ENCODE peak calls at places on chromosomes 1 and 21, in seven cellular contexts. D is CD8-positive, alpha-beta memory T cell; E is H7; Z is bronchial epithelial cell; H is NT2/D1; K is mammary epithelial cell; T is A673. J is an unnamed sample.

GRCh38 chr1:208919371-208919770 is 664.1 kb upstream of the CAMK1G start:
- DNase-seq in D (no peak), E (no peak), Z (peak; percentile 91), H (no peak), K (peak; percentile 41), T (no peak), J (no peak)

GRCh38 chr1:38117444-38117887 is 70.9 kb upstream of the POU3F1 start:
- DNase-seq in D (no peak), E (peak; percentile 36), Z (peak; percentile 88), H (no peak), K (peak; percentile 88), T (no peak), J (no peak)

GRCh38 chr1:150168960-150169565 is 19.3 kb downstream of the PLEKHO1 start:
- DNase-seq in D (peak; percentile 71), E (peak; percentile 88), Z (peak; percentile 37), H (no peak), K (peak; percentile 24), T (peak; percentile 61), J (no peak)

GRCh38 chr1:36464605-36465393 is 615 bp upstream of the MRPS15 start:
- DNase-seq in D (no peak), E (peak; percentile 89), Z (peak; percentile 29), H (no peak), K (no peak), T (no peak), J (no peak)

GRCh38 chr1:110976089-110976488 is 12.4 kb upstream of the LRIF1 start:
- DNase-seq in D (no peak), E (no peak), Z (no peak), H (no peak), K (no peak), T (no peak), J (no peak)

GRCh38 chr1:220012259-220012658 is 34.0 kb downstream of the EPRS1 start:
- DNase-seq in D (no peak), E (no peak), Z (no peak), H (no peak), K (no peak), T (no peak), J (no peak)

GRCh38 chr1:164137273-164137947 is 421.6 kb upstream of the PBX1 start:
- DNase-seq in D (no peak), E (no peak), Z (no peak), H (no peak), K (no peak), T (no peak), J (no peak)

GRCh38 chr1:44576456-44577150 is 97.7 kb downstream of the TMEM53 start:
- DNase-seq in D (no peak), E (peak; percentile 70), Z (peak; percentile 77), H (no peak), K (no peak), T (no peak), J (no peak)

GRCh38 chr1:206690516-206690915 is 5.8 kb downstream of the MAPKAPK2 start:
- DNase-seq in D (no peak), E (no peak), Z (no peak), H (no peak), K (no peak), T (no peak), J (no peak)

GRCh38 chr1:184145083-184145482 is 93.6 kb downstream of the TSEN15 start:
- DNase-seq in D (no peak), E (no peak), Z (no peak), H (no peak), K (no peak), T (no peak), J (no peak)

GRCh38 chr1:60296794-60297193 is 223.2 kb upstream of the C1orf87 start:
- DNase-seq in D (no peak), E (no peak), Z (no peak), H (no peak), K (no peak), T (no peak), J (no peak)

GRCh38 chr1:155740995-155741394 is 52.1 kb downstream of the DAP3 start:
- DNase-seq in D (no peak), E (no peak), Z (no peak), H (no peak), K (no peak), T (no peak), J (no peak)

GRCh38 chr21:46325073-46325912 is 1.3 kb downstream of the PCNT start:
- DNase-seq in D (peak; percentile 54), E (peak; percentile 92), Z (peak; percentile 50), H (peak; percentile 75), K (peak; percentile 54), T (peak; percentile 74), J (no peak)

GRCh38 chr1:87878873-87879272 is 550.2 kb downstream of the LMO4 start:
- DNase-seq in D (no peak), E (no peak), Z (no peak), H (no peak), K (no peak), T (peak; percentile 49), J (peak; percentile 51)

GRCh38 chr1:114274621-114275317 is 121.1 kb upstream of the SYT6 start:
- DNase-seq in D (no peak), E (no peak), Z (no peak), H (no peak), K (no peak), T (no peak), J (no peak)

GRCh38 chr1:15152318-15153183 is 996 bp upstream of the TMEM51 start:
- DNase-seq in D (no peak), E (peak; percentile 89), Z (peak; percentile 85), H (peak; percentile 15), K (peak; percentile 89), T (peak; percentile 84), J (no peak)

GRCh38 chr1:76198452-76198851 is 123.9 kb downstream of the ST6GALNAC3 start:
- DNase-seq in D (no peak), E (no peak), Z (no peak), H (no peak), K (no peak), T (peak; percentile 2), J (no peak)

GRCh38 chr1:241707442-241707841 is 55.4 kb downstream of the WDR64 start:
- DNase-seq in D (no peak), E (no peak), Z (no peak), H (no peak), K (no peak), T (no peak), J (no peak)

GRCh38 chr1:19338323-19338762 is 26.2 kb downstream of the SLC66A1 start:
- DNase-seq in D (no peak), E (peak; percentile 93), Z (no peak), H (peak; percentile 16), K (peak; percentile 41), T (no peak), J (no peak)

GRCh38 chr1:48677306-48678287 is 99.1 kb downstream of the BEND5 start:
- DNase-seq in D (no peak), E (peak; percentile 76), Z (peak; percentile 50), H (peak; percentile 68), K (peak; percentile 49), T (peak; percentile 73), J (peak; percentile 14)

GRCh38 chr1:36910281-36910725 is 124.0 kb downstream of the GRIK3 start:
- DNase-seq in D (no peak), E (no peak), Z (no peak), H (no peak), K (no peak), T (no peak), J (no peak)

DNA sequence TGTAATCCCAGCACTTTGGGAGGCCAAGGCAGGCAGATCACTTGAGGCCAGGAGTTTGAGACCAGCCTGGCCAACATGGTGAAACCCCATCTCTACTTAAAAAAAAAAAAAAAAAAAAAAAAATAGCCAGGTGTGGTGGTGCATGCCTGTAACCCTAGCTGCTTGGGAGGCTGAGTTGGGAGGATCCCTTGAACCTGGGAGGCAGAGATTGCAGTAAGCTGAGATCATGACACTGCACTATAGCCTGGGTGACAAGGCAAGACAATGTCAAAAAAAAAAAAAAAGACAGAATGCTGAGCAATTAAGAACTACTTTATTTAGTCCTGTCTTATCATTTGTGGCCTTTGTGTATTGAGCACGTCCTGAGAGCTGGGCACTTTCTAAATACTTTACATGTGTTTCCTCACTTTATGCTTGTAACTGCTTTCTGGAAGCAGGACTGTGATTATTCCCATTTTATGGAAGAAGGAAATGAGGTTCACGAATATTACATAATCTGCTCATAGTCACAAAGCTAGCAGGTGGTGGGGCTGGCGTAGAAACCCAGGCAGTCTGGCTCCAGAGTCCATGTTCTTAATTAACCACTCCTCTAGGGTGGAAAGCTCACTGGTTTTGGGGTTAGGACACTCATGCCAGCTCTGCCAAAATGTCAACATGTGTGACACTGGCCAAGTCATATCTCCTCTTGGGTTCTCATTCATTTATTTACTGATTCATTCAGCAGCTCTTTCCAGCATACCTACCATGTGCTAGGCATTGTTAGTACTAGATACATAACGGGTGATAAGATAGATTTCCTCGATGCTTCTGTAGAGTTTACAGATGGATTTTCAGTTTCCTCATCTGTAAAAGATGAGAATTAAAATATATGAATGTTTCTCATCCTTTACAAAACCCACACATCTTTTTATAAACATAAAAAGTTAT is 57.7 kb downstream of the DDR2 start:
- DNase-seq in D (no peak), E (no peak), Z (peak; percentile 41), H (no peak), K (no peak), T (peak; percentile 41), J (no peak)
- H3K4me3 ChIP-seq in D (no peak overlapping the region), E (no peak overlapping the region), Z (no peak overlapping the region), H (no peak overlapping the region), K (no peak overlapping the region), T (no peak overlapping the region), J (no peak overlapping the region)

GRCh38 chr1:154406572-154406879 is 1.4 kb downstream of the IL6R start:
- DNase-seq in D (no peak), E (no peak), Z (no peak), H (no peak), K (no peak), T (no peak), J (no peak)
- H3K4me3 ChIP-seq in D (peak overlapping the region; percentile 67), E (no peak overlapping the region), Z (peak overlapping the region; percentile 97), H (no peak overlapping the region), K (peak overlapping the region; percentile 91), T (peak overlapping the region; percentile 50), J (peak overlapping the region; percentile 65)

DNA sequence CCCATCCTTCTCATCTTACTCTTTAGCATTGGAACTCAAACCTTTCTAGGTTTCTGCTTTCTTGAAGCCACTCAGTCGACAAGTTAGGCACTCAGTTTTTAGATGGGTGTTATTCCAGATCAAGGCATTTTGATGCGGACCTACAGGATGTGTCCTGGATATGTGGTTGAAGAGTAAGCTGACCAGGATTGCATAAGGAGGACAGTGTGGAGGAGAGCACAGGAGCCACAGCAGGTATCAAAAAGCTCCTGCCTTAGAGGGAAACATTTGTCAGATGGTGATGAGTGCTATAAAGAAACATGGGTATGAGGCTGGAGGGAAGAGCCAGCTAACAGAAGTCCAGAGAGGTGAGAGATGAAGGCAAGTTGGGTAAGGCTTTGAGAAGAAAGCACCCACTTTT is 33.9 kb upstream of the OPRD1 start:
- DNase-seq in D (no peak), E (no peak), Z (no peak), H (no peak), K (no peak), T (no peak), J (no peak)
- H3K4me3 ChIP-seq in D (no peak overlapping the region), E (no peak overlapping the region), Z (no peak overlapping the region), H (no peak overlapping the region), K (no peak overlapping the region), T (no peak overlapping the region), J (no peak overlapping the region)

DNA sequence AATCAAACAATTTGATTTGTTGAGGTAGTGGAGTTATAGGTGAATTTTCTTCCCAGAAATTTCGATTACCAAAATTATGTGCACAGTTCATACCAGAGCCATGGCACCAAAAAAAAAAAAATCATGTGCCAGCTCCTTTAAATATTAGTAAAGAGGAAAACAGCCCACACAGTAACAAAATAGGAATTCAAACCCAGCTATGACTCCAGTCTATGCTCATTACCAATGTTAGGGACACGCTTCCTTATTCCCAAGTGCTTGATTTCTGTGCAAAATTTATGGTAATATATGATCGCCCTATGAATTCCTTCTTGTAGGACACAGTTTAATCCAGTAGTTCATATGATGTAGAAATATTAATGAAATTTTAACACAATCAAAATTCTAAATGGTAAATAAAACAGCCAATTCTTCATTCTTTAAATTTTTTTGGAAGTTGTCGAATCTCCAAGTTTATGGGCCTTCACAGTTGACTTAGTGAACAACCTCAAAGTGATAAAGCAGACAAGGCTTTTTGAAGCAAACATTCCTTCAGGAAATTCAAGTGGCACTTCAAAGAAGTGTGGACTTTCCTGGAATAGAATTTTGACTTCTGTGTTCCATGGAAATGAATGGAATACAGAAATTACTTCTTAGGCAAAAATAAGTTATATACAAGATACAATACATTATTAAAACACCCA is 1.9 kb downstream of the TOR1AIP2 start:
- DNase-seq in D (no peak), E (no peak), Z (no peak), H (no peak), K (no peak), T (no peak), J (no peak)
- H3K4me3 ChIP-seq in D (no peak overlapping the region), E (no peak overlapping the region), Z (peak overlapping the region; percentile 79), H (no peak overlapping the region), K (no peak overlapping the region), T (peak overlapping the region; percentile 66), J (no peak overlapping the region)